ENCODE peak calls at places on chromosome 7, in eight cellular contexts. K is effector memory CD4-positive, alpha-beta T cell; T is breast epithelium; Y is heart left ventricle; D is esophagus muscularis mucosa; F is tibial artery; J is naive thymus-derived CD4-positive, alpha-beta T cell; I is kidney. B is an unnamed sample.

GRCh38 chr7:24881622-24882021 is 98.4 kb downstream of the OSBPL3 start:
- DNase-seq in K (no peak), T (no peak), Y (no peak), D (no peak), F (no peak), J (no peak), I (no peak), B (no peak)

GRCh38 chr7:151404216-151405011 is 5.4 kb downstream of the WDR86 start:
- DNase-seq in K (no peak), T (no peak), Y (no peak), D (no peak), F (no peak), J (no peak), I (peak; percentile 90), B (no peak)

GRCh38 chr7:20064181-20064970 is 152.8 kb downstream of the MACC1 start:
- DNase-seq in K (no peak), T (no peak), Y (no peak), D (no peak), F (no peak), J (no peak), I (no peak), B (no peak)

GRCh38 chr7:45663167-45663921 is 89.2 kb downstream of the ADCY1 start:
- DNase-seq in K (no peak), T (peak; percentile 55), Y (peak; percentile 26), D (no peak), F (peak; percentile 58), J (peak; percentile 39), I (no peak), B (no peak)

GRCh38 chr7:50362712-50363282 is 58.3 kb downstream of the IKZF1 start:
- DNase-seq in K (peak; percentile 48), T (no peak), Y (no peak), D (no peak), F (no peak), J (no peak), I (no peak), B (no peak)

GRCh38 chr7:33669251-33669670 is 236.1 kb upstream of the BMPER start:
- DNase-seq in K (no peak), T (no peak), Y (no peak), D (peak; percentile 29), F (no peak), J (no peak), I (no peak), B (no peak)

GRCh38 chr7:137243741-137244140 is 99.8 kb downstream of the PTN start:
- DNase-seq in K (no peak), T (no peak), Y (no peak), D (no peak), F (no peak), J (no peak), I (no peak), B (no peak)

GRCh38 chr7:5495581-5496375 is 72.1 kb upstream of the TNRC18 start:
- DNase-seq in K (no peak), T (peak; percentile 92), Y (peak; percentile 81), D (no peak), F (peak; percentile 97), J (no peak), I (no peak), B (no peak)

GRCh38 chr7:66837007-66837406 is 84.0 kb upstream of the TMEM248 start:
- DNase-seq in K (no peak), T (no peak), Y (no peak), D (no peak), F (no peak), J (peak; percentile 42), I (no peak), B (no peak)

GRCh38 chr7:158276414-158277218 is 311.0 kb downstream of the PTPRN2 start:
- DNase-seq in K (no peak), T (peak; percentile 48), Y (peak; percentile 6), D (no peak), F (peak; percentile 46), J (no peak), I (peak; percentile 62), B (peak; percentile 29)

GRCh38 chr7:158279539-158280466 is 307.8 kb downstream of the PTPRN2 start:
- DNase-seq in K (no peak), T (peak; percentile 27), Y (peak; percentile 13), D (no peak), F (peak; percentile 53), J (no peak), I (peak; percentile 59), B (peak; percentile 33)

GRCh38 chr7:158277219-158278141 is 310.1 kb downstream of the PTPRN2 start:
- DNase-seq in K (no peak), T (peak; percentile 44), Y (peak; percentile 12), D (no peak), F (peak; percentile 54), J (no peak), I (peak; percentile 59), B (peak; percentile 44)

GRCh38 chr7:158280467-158281154 is 307.0 kb downstream of the PTPRN2 start:
- DNase-seq in K (no peak), T (peak; percentile 33), Y (no peak), D (no peak), F (peak; percentile 31), J (no peak), I (peak; percentile 43), B (peak; percentile 21)

GRCh38 chr7:158278745-158279320 is 308.8 kb downstream of the PTPRN2 start:
- DNase-seq in K (no peak), T (no peak), Y (peak; percentile 3), D (no peak), F (peak; percentile 5), J (no peak), I (no peak), B (peak; percentile 7)
- H3K9me3 ChIP-seq in K (no peaks in the 10 kb centered on the region), T (no peaks in the 10 kb centered on the region), Y (no peaks in the 10 kb centered on the region), D (no peaks in the 10 kb centered on the region), F (no peaks in the 10 kb centered on the region), J (no peaks in the 10 kb centered on the region), I (no peaks in the 10 kb centered on the region), B (no peaks in the 10 kb centered on the region)

GRCh38 chr7:22355620-22356009 is 1.3 kb downstream of the RAPGEF5 start:
- DNase-seq in K (no peak), T (no peak), Y (no peak), D (no peak), F (no peak), J (no peak), I (no peak), B (no peak)
- H3K4me3 ChIP-seq in K (no peak overlapping the region), T (peak overlapping the region; percentile 79), Y (peak overlapping the region; percentile 47), D (no peak overlapping the region), F (no peak overlapping the region), J (no peak overlapping the region), I (no peak overlapping the region), B (peak overlapping the region; percentile 91)

GRCh38 chr7:146346096-146346495 is 229.5 kb downstream of the CNTNAP2 start:
- DNase-seq in K (no peak), T (no peak), Y (no peak), D (no peak), F (no peak), J (no peak), I (no peak), B (no peak)
- H3K27ac ChIP-seq in K (no peak overlapping the region), T (no peak overlapping the region), Y (no peak overlapping the region), D (no peak overlapping the region), F (no peak overlapping the region), J (no peak overlapping the region), I (no peak overlapping the region), B (no peak overlapping the region)

DNA sequence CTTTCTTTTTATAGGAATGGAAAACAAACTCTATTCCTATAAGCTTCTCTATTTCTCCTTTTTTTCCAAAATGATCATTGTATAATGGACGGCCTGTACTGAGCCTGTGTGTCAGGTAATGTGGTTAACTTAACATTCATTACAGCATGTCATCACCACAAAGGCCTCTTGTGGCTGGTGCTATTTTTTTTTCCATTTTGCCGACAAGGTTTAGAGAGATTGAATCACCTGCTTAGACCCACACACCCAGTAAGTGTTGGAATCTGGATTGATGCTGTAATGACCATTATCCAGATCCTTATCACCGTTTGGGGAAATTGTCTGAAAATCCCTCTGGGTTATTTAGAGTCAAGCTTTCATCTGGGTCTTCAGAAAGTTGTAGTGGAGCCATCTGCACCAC is 18.5 kb downstream of the AKR1B15 start:
- DNase-seq in K (no peak), T (no peak), Y (no peak), D (no peak), F (no peak), J (no peak), I (no peak), B (no peak)
- H3K9me3 ChIP-seq in K (no peaks in the 10 kb centered on the region), T (no peaks in the 10 kb centered on the region), Y (peaks cover 3% of the 10 kb centered on the region), D (peaks cover 4% of the 10 kb centered on the region), F (peaks cover 7% of the 10 kb centered on the region), J (no peaks in the 10 kb centered on the region), I (peaks cover 2% of the 10 kb centered on the region), B (peaks cover 4% of the 10 kb centered on the region)

GRCh38 chr7:2399848-2400587 is 3.4 kb upstream of the CHST12 start:
- DNase-seq in K (no peak), T (peak; percentile 81), Y (peak; percentile 85), D (no peak), F (peak; percentile 84), J (no peak), I (peak; percentile 91), B (no peak)
- H3K4me3 ChIP-seq in K (no peak overlapping the region), T (no peak overlapping the region), Y (no peak overlapping the region), D (no peak overlapping the region), F (no peak overlapping the region), J (no peak overlapping the region), I (no peak overlapping the region), B (no peak overlapping the region)

GRCh38 chr7:8314566-8314965 is 52.6 kb upstream of the ICA1 start:
- DNase-seq in K (no peak), T (no peak), Y (no peak), D (no peak), F (no peak), J (no peak), I (no peak), B (no peak)

GRCh38 chr7:8321312-8321711 is 59.3 kb upstream of the ICA1 start:
- DNase-seq in K (no peak), T (no peak), Y (no peak), D (no peak), F (no peak), J (no peak), I (no peak), B (no peak)

GRCh38 chr7:8322667-8323066 is 60.7 kb upstream of the ICA1 start:
- DNase-seq in K (no peak), T (no peak), Y (no peak), D (no peak), F (no peak), J (no peak), I (no peak), B (no peak)

GRCh38 chr7:8325067-8325466 is 63.1 kb upstream of the ICA1 start:
- DNase-seq in K (no peak), T (no peak), Y (no peak), D (no peak), F (no peak), J (no peak), I (no peak), B (no peak)

DNA sequence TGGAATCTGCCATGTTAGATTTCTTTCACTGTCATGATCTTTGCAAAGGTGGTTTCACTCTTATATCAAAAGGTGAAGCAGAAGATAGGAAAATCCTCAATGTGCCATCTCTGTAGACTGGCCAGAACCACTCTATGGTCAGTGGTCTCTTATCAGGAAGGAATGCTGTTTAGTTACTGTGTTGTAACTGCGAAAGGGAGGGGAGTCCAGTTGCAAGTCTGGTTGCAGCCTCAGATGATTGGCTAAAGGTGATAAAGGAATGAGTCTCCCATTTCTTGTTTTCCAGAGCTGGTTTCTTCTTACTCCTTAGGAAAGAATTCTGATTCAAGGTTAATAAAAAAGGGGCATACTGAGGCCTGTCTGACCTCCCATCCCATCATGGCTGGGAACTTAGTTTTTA is 58.2 kb upstream of the ICA1 start:
- DNase-seq in K (no peak), T (no peak), Y (no peak), D (no peak), F (no peak), J (no peak), I (no peak), B (no peak)
- H3K27ac ChIP-seq in K (no peak overlapping the region), T (no peak overlapping the region), Y (no peak overlapping the region), D (no peak overlapping the region), F (no peak overlapping the region), J (no peak overlapping the region), I (no peak overlapping the region), B (no peak overlapping the region)

B was measured in RWPE2.